ENCODE peak calls at places on chromosomes 11 and 22, in five cellular contexts. One of them, this sample, is unnamed. For H3K36me3, the result is how much of the 10 kb centered on the place peaks cover.

GRCh38 chr11:86179646-86180064 is 64.9 kb upstream of the EED start:
- DNase-seq in naive thymus-derived CD4-positive, alpha-beta T cell: no peak
- DNase-seq in heart right ventricle: no peak
- DNase-seq in adrenal gland: no peak
- DNase-seq in left lung: no peak
- DNase-seq in this sample: no peak

GRCh38 chr11:67270256-67271211 is 4.3 kb downstream of the GRK2 start:
- DNase-seq in heart right ventricle: peak
- DNase-seq in naive thymus-derived CD4-positive, alpha-beta T cell: no peak
- DNase-seq in left lung: peak
- DNase-seq in adrenal gland: peak
- DNase-seq in this sample: peak

GRCh38 chr11:7512525-7513209 is 1.1 kb upstream of the PPFIBP2 start:
- DNase-seq in left lung: peak
- DNase-seq in heart right ventricle: peak
- DNase-seq in adrenal gland: peak
- DNase-seq in naive thymus-derived CD4-positive, alpha-beta T cell: no peak
- DNase-seq in this sample: peak

GRCh38 chr22:17107547-17107810 is 13.7 kb downstream of the TMEM121B start:
- DNase-seq in left lung: no peak
- DNase-seq in adrenal gland: no peak
- DNase-seq in heart right ventricle: no peak
- DNase-seq in naive thymus-derived CD4-positive, alpha-beta T cell: no peak
- DNase-seq in this sample: peak

GRCh38 chr11:1401656-1402221 is 12.0 kb downstream of the BRSK2 start:
- DNase-seq in naive thymus-derived CD4-positive, alpha-beta T cell: peak
- DNase-seq in left lung: peak
- DNase-seq in adrenal gland: peak
- DNase-seq in heart right ventricle: peak
- DNase-seq in this sample: peak

GRCh38 chr11:128525411-128526243 is 61.7 kb downstream of the ETS1 start:
- DNase-seq in naive thymus-derived CD4-positive, alpha-beta T cell: peak
- DNase-seq in left lung: no peak
- DNase-seq in heart right ventricle: no peak
- DNase-seq in adrenal gland: no peak
- DNase-seq in this sample: no peak

GRCh38 chr11:84089072-84090057 is 803.2 kb upstream of the CCDC90B start:
- DNase-seq in heart right ventricle: no peak
- DNase-seq in adrenal gland: peak
- DNase-seq in left lung: no peak
- DNase-seq in naive thymus-derived CD4-positive, alpha-beta T cell: no peak
- DNase-seq in this sample: no peak

GRCh38 chr22:38989461-38989860 is 7.3 kb downstream of the APOBEC3B start:
- DNase-seq in naive thymus-derived CD4-positive, alpha-beta T cell: no peak
- DNase-seq in heart right ventricle: no peak
- DNase-seq in left lung: no peak
- DNase-seq in adrenal gland: no peak
- DNase-seq in this sample: no peak

GRCh38 chr22:45575607-45576272 is 73.1 kb downstream of the FBLN1 start:
- DNase-seq in naive thymus-derived CD4-positive, alpha-beta T cell: no peak
- DNase-seq in left lung: no peak
- DNase-seq in adrenal gland: no peak
- DNase-seq in heart right ventricle: no peak
- DNase-seq in this sample: peak

GRCh38 chr11:108559904-108560303 is 33.7 kb downstream of the EXPH5 start:
- DNase-seq in heart right ventricle: no peak
- DNase-seq in adrenal gland: no peak
- DNase-seq in naive thymus-derived CD4-positive, alpha-beta T cell: no peak
- DNase-seq in left lung: no peak
- DNase-seq in this sample: no peak

GRCh38 chr11:65446446-65447277 is 24.1 kb downstream of the NEAT1 start:
- DNase-seq in left lung: peak
- DNase-seq in heart right ventricle: no peak
- DNase-seq in naive thymus-derived CD4-positive, alpha-beta T cell: no peak
- DNase-seq in adrenal gland: peak
- DNase-seq in this sample: peak

GRCh38 chr11:16194566-16194965 is 161.8 kb downstream of the SOX6 start:
- DNase-seq in heart right ventricle: no peak
- DNase-seq in naive thymus-derived CD4-positive, alpha-beta T cell: no peak
- DNase-seq in left lung: no peak
- DNase-seq in adrenal gland: no peak
- DNase-seq in this sample: no peak

GRCh38 chr22:43854151-43854785 is 8.0 kb downstream of the SULT4A1 start:
- DNase-seq in adrenal gland: no peak
- DNase-seq in naive thymus-derived CD4-positive, alpha-beta T cell: no peak
- DNase-seq in heart right ventricle: no peak
- DNase-seq in left lung: peak
- DNase-seq in this sample: no peak

GRCh38 chr22:31235076-31235475 is 23.0 kb downstream of the LIMK2 start:
- DNase-seq in left lung: no peak
- DNase-seq in naive thymus-derived CD4-positive, alpha-beta T cell: no peak
- DNase-seq in adrenal gland: no peak
- DNase-seq in heart right ventricle: no peak
- DNase-seq in this sample: no peak

GRCh38 chr11:26186389-26186788 is 145.5 kb upstream of the ANO3 start:
- DNase-seq in left lung: no peak
- DNase-seq in adrenal gland: no peak
- DNase-seq in heart right ventricle: no peak
- DNase-seq in naive thymus-derived CD4-positive, alpha-beta T cell: no peak
- DNase-seq in this sample: no peak

GRCh38 chr11:24932110-24933000 is 435.5 kb downstream of the LUZP2 start:
- DNase-seq in left lung: no peak
- DNase-seq in heart right ventricle: no peak
- DNase-seq in naive thymus-derived CD4-positive, alpha-beta T cell: no peak
- DNase-seq in adrenal gland: no peak
- DNase-seq in this sample: no peak

GRCh38 chr11:31800398-31801265 is 10.5 kb downstream of the PAX6 start:
- DNase-seq in left lung: no peak
- DNase-seq in heart right ventricle: no peak
- DNase-seq in adrenal gland: no peak
- DNase-seq in naive thymus-derived CD4-positive, alpha-beta T cell: no peak
- DNase-seq in this sample: no peak

GRCh38 chr11:109605006-109605405 is 183.0 kb downstream of the C11orf87 start:
- DNase-seq in adrenal gland: peak
- DNase-seq in naive thymus-derived CD4-positive, alpha-beta T cell: no peak
- DNase-seq in heart right ventricle: no peak
- DNase-seq in left lung: no peak
- DNase-seq in this sample: no peak

GRCh38 chr22:50440544-50441249 is 34.1 kb downstream of the SBF1 start:
- DNase-seq in adrenal gland: no peak
- DNase-seq in heart right ventricle: no peak
- DNase-seq in naive thymus-derived CD4-positive, alpha-beta T cell: no peak
- DNase-seq in left lung: peak
- DNase-seq in this sample: peak

GRCh38 chr11:79617561-79617960 is 176.7 kb upstream of the TENM4 start:
- DNase-seq in left lung: no peak
- DNase-seq in heart right ventricle: no peak
- DNase-seq in naive thymus-derived CD4-positive, alpha-beta T cell: no peak
- DNase-seq in adrenal gland: no peak
- DNase-seq in this sample: no peak

GRCh38 chr11:64715756-64716470 is 7.1 kb downstream of the NRXN2 start:
- DNase-seq in left lung: no peak
- DNase-seq in naive thymus-derived CD4-positive, alpha-beta T cell: no peak
- DNase-seq in adrenal gland: no peak
- DNase-seq in heart right ventricle: no peak
- DNase-seq in this sample: no peak

GRCh38 chr11:9840460-9841004 is 176.7 kb downstream of the SWAP70 start:
- DNase-seq in naive thymus-derived CD4-positive, alpha-beta T cell: no peak
- DNase-seq in heart right ventricle: no peak
- DNase-seq in adrenal gland: no peak
- DNase-seq in left lung: no peak
- DNase-seq in this sample: no peak

GRCh38 chr11:87148749-87149148 is 111.0 kb downstream of the TMEM135 start:
- DNase-seq in adrenal gland: no peak
- DNase-seq in left lung: no peak
- DNase-seq in heart right ventricle: no peak
- DNase-seq in naive thymus-derived CD4-positive, alpha-beta T cell: no peak
- DNase-seq in this sample: no peak

GRCh38 chr11:116563028-116563712 is 209.6 kb downstream of the BUD13 start:
- DNase-seq in naive thymus-derived CD4-positive, alpha-beta T cell: no peak
- DNase-seq in adrenal gland: no peak
- DNase-seq in heart right ventricle: no peak
- DNase-seq in left lung: no peak
- DNase-seq in this sample: no peak

GRCh38 chr11:111413849-111414248 is 34.8 kb upstream of the POU2AF1 start:
- DNase-seq in naive thymus-derived CD4-positive, alpha-beta T cell: no peak
- DNase-seq in left lung: no peak
- DNase-seq in heart right ventricle: no peak
- DNase-seq in adrenal gland: no peak
- DNase-seq in this sample: peak

GRCh38 chr11:44944853-44945235 is 5.8 kb downstream of the TP53I11 start:
- DNase-seq in naive thymus-derived CD4-positive, alpha-beta T cell: no peak
- DNase-seq in adrenal gland: no peak
- DNase-seq in left lung: peak
- DNase-seq in heart right ventricle: no peak
- DNase-seq in this sample: no peak

DNA sequence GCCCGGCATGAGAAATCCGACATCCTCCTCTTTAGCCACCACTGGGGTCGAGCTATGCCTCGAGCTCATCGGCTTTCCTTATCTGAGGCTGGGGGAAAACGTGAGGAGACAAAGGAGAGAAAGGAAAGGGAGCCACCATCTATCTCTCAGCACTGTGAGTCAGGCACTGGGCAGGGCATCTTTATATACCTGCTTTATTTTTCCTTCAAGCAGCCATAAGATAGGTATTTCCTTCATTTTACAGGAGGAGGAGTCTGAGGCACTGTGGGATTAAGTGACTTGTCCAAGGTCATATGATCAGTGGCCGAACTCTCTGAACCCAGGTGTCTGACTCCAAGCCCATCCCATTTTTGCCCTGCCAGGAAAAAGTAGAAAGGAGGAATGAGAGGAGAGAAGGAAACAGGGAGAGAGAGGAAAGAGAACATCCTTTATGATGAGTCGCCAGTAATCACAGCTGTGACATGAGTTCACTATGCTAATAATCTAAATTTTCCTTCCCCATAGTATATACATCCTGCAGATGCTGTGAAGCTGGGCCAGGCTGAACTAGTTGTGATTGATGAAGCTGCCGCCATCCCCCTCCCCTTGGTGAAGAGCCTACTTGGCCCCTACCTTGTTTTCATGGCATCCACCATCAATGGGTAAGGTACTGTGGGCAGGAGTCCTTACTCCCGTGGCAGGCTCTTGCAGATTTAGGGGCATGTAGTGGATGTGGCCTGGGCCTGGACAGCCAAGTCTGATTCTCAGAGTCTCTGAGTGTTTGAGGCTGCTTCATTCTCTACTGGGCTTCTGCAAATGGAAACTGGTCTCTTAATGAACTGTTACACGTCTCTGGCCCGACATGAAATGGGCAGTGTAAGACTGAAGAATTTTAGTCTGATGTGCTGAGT is 21.8 kb downstream of the NAT10 start:
- DNase-seq in naive thymus-derived CD4-positive, alpha-beta T cell: no peak
- DNase-seq in heart right ventricle: no peak
- DNase-seq in adrenal gland: no peak
- DNase-seq in left lung: no peak
- DNase-seq in this sample: no peak
- H3K36me3 ChIP-seq in naive thymus-derived CD4-positive, alpha-beta T cell: under half
- H3K36me3 ChIP-seq in heart right ventricle: half or more
- H3K36me3 ChIP-seq in adrenal gland: half or more
- H3K36me3 ChIP-seq in left lung: under half
- H3K36me3 ChIP-seq in this sample: under half

GRCh38 chr22:25833091-25833490 is 91.1 kb downstream of the MYO18B start:
- DNase-seq in naive thymus-derived CD4-positive, alpha-beta T cell: no peak
- DNase-seq in heart right ventricle: peak
- DNase-seq in left lung: no peak
- DNase-seq in adrenal gland: no peak
- DNase-seq in this sample: no peak

GRCh38 chr22:25833676-25834075 is 91.7 kb downstream of the MYO18B start:
- DNase-seq in adrenal gland: no peak
- DNase-seq in left lung: no peak
- DNase-seq in naive thymus-derived CD4-positive, alpha-beta T cell: no peak
- DNase-seq in heart right ventricle: no peak
- DNase-seq in this sample: no peak

GRCh38 chr22:25835348-25835747 is 93.4 kb downstream of the MYO18B start:
- DNase-seq in naive thymus-derived CD4-positive, alpha-beta T cell: no peak
- DNase-seq in adrenal gland: no peak
- DNase-seq in left lung: no peak
- DNase-seq in heart right ventricle: no peak
- DNase-seq in this sample: no peak

GRCh38 chr22:25837288-25837900 is 95.4 kb downstream of the MYO18B start:
- DNase-seq in adrenal gland: no peak
- DNase-seq in naive thymus-derived CD4-positive, alpha-beta T cell: no peak
- DNase-seq in heart right ventricle: no peak
- DNase-seq in left lung: no peak
- DNase-seq in this sample: no peak

DNA sequence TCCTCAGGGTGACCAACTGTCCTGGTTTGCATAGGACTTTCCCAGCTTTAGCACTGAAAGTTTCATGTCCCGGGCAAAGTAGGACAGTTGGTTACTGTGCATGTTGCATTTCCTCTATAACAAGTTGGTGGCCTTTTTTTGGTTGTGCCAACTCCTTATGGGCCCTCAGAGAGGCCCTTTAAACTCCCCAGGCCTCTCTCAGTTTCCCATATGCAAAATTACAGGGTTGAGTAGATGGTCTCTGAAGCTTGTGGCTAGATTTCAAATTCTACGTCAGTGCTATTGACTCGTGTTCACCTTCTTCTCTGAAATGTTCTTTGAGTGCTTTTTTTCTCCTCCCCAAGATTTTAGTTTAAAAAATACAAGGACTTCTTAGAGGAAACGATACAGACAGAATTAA is 92.5 kb downstream of the MYO18B start:
- DNase-seq in naive thymus-derived CD4-positive, alpha-beta T cell: no peak
- DNase-seq in left lung: no peak
- DNase-seq in heart right ventricle: no peak
- DNase-seq in adrenal gland: no peak
- DNase-seq in this sample: no peak
- H3K36me3 ChIP-seq in naive thymus-derived CD4-positive, alpha-beta T cell: under half
- H3K36me3 ChIP-seq in left lung: under half
- H3K36me3 ChIP-seq in heart right ventricle: under half
- H3K36me3 ChIP-seq in adrenal gland: under half
- H3K36me3 ChIP-seq in this sample: under half

GRCh38 chr11:130892847-130893246 is 23.4 kb downstream of the SNX19 start:
- DNase-seq in naive thymus-derived CD4-positive, alpha-beta T cell: no peak
- DNase-seq in heart right ventricle: no peak
- DNase-seq in adrenal gland: no peak
- DNase-seq in left lung: no peak
- DNase-seq in this sample: no peak
- H3K36me3 ChIP-seq in naive thymus-derived CD4-positive, alpha-beta T cell: under half
- H3K36me3 ChIP-seq in heart right ventricle: half or more
- H3K36me3 ChIP-seq in adrenal gland: under half
- H3K36me3 ChIP-seq in left lung: under half
- H3K36me3 ChIP-seq in this sample: under half

DNA sequence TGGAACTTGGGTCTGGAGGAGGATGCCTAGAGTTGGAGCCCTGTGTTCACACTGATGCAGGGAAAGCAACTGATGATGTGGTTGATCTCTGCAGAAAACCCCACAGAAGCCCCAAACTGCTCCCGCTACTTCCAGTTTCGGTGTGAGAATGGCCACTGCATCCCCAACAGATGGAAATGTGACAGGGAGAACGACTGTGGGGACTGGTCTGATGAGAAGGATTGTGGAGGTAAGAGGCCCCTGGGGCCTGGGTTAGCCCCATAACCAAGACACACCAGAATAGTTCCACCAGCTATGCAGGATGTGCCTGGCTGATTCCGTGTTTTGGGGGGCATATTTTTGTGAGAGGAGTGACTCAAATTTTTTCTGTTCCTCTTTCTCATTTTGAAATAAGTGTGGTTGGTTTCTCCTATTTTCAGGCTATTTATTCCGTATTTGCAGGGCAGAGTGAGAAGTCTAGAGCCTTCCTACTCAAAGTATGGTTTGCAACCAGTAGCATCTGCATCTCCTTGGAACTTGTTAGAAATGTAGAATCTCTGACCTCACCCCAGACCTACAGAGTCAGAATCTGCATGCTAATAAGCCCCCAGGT is 137.3 kb upstream of the SORL1-AS1 start:
- DNase-seq in left lung: no peak
- DNase-seq in adrenal gland: no peak
- DNase-seq in naive thymus-derived CD4-positive, alpha-beta T cell: no peak
- DNase-seq in heart right ventricle: no peak
- DNase-seq in this sample: no peak
- H3K36me3 ChIP-seq in left lung: under half
- H3K36me3 ChIP-seq in adrenal gland: under half
- H3K36me3 ChIP-seq in naive thymus-derived CD4-positive, alpha-beta T cell: half or more
- H3K36me3 ChIP-seq in heart right ventricle: half or more
- H3K36me3 ChIP-seq in this sample: under half

This sample was measured in aorta.